ENCODE peak calls at places on chromosomes 6 and 20, in eight cellular contexts. H, B, V, Y, W, G, A and L are unnamed samples. For H3K4me1, the result is how much of the 10 kb centered on the place peaks cover.

GRCh38 chr20:407097-407952 is 774 bp upstream of the RBCK1 start:
- DNase-seq in A (no peak), H (peak), G (peak), Y (peak), W (peak), V (peak), B (peak), L (peak)

GRCh38 chr6:132153221-132153896 is 202.2 kb upstream of the CCN2 start:
- DNase-seq in Y (no peak), A (no peak), H (no peak), G (no peak), V (no peak), W (no peak), B (no peak), L (no peak)

GRCh38 chr6:41679696-41680095 is 41.4 kb downstream of the MDFI start:
- DNase-seq in W (no peak), Y (no peak), H (no peak), V (no peak), B (no peak), A (no peak), G (no peak), L (no peak)

GRCh38 chr6:147192278-147192911 is 11.8 kb upstream of the STXBP5 start:
- DNase-seq in W (peak), A (no peak), G (no peak), H (peak), Y (no peak), B (no peak), V (no peak), L (no peak)

GRCh38 chr6:56004421-56004820 is 129.0 kb upstream of the BMP5 start:
- DNase-seq in G (no peak), H (no peak), B (no peak), W (no peak), Y (no peak), A (no peak), V (no peak), L (no peak)

GRCh38 chr6:124964084-124964763 is 2.0 kb downstream of the RNF217 start:
- DNase-seq in H (no peak), Y (no peak), G (peak), W (peak), V (no peak), B (no peak), A (no peak), L (no peak)

GRCh38 chr6:109472132-109472995 is 10.7 kb downstream of the ZBTB24 start:
- DNase-seq in G (no peak), W (no peak), V (no peak), A (no peak), B (no peak), Y (no peak), H (no peak), L (no peak)

GRCh38 chr20:50189681-50190250 is 864 bp upstream of the CEBPB start:
- DNase-seq in W (peak), G (no peak), Y (no peak), A (peak), H (peak), V (no peak), B (peak), L (peak)

GRCh38 chr6:83051386-83052172 is 14.1 kb downstream of the UBE3D start:
- DNase-seq in A (no peak), W (no peak), Y (no peak), G (peak), H (no peak), V (no peak), B (no peak), L (no peak)

GRCh38 chr6:11525468-11526155 is 11.9 kb upstream of the TMEM170B start:
- DNase-seq in G (no peak), H (no peak), V (no peak), Y (peak), W (no peak), B (no peak), A (no peak), L (peak)

GRCh38 chr6:129940454-129941195 is 77.8 kb upstream of the L3MBTL3 start:
- DNase-seq in G (no peak), A (no peak), B (no peak), W (no peak), H (no peak), Y (no peak), V (no peak), L (no peak)

GRCh38 chr6:1604347-1604990 is 5.2 kb upstream of the FOXC1 start:
- DNase-seq in B (peak), Y (no peak), W (peak), A (no peak), H (peak), G (peak), V (peak), L (peak)

GRCh38 chr6:1312444-1313363 is 806 bp downstream of the FOXQ1 start:
- DNase-seq in Y (no peak), B (no peak), W (no peak), G (no peak), V (peak), A (no peak), H (peak), L (no peak)

GRCh38 chr20:13022401-13023170 is 13.8 kb downstream of the SPTLC3 start:
- DNase-seq in H (no peak), A (no peak), W (no peak), Y (no peak), G (peak), B (no peak), V (no peak), L (no peak)

GRCh38 chr6:15368186-15368585 is 122.3 kb downstream of the JARID2 start:
- DNase-seq in G (no peak), B (no peak), V (no peak), A (no peak), Y (no peak), W (no peak), H (no peak), L (no peak)

GRCh38 chr6:105492706-105493673 is 90.1 kb upstream of the PREP start:
- DNase-seq in G (peak), H (no peak), B (no peak), A (no peak), W (no peak), Y (no peak), V (no peak), L (no peak)

GRCh38 chr6:147972436-147972835 is 370.2 kb upstream of the SASH1 start:
- DNase-seq in V (no peak), A (no peak), W (no peak), B (no peak), Y (no peak), G (no peak), H (no peak), L (no peak)

GRCh38 chr20:62583424-62583920 is 58.8 kb upstream of the SLCO4A1 start:
- DNase-seq in Y (no peak), A (no peak), H (no peak), W (no peak), B (no peak), V (no peak), G (no peak), L (no peak)

GRCh38 chr20:25195962-25196700 is 619 bp downstream of the ENTPD6 start:
- DNase-seq in A (no peak), B (peak), G (no peak), Y (no peak), H (peak), W (peak), V (no peak), L (no peak)

DNA sequence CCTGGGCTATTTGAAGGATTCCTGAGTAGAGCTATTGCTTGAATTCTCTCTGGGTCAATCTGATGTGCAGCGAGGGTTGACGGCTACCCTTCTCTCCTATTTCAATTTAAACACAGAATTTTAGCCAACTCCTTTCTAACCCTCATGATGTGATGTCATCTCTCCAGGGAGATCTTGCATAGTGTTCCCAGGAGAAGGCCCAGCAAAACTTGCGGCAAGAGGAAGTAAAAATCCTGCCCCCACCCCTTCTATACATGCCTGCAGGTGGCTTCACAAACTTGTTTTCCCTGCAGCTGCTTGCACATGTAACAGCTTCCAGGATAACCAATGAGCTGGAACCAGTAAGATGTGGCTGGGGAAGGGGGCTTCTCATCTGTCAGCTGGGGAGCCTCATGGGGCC is 169.4 kb upstream of the CDH4 start:
- DNase-seq in Y (no peak), H (no peak), V (no peak), G (no peak), W (no peak), B (no peak), A (no peak), L (no peak)
- H3K27ac ChIP-seq in Y (no peak), H (no peak), V (no peak), G (no peak), W (no peak), B (no peak), A (no peak), L (no peak)

GRCh38 chr6:137801352-137802088 is 65.5 kb upstream of the TNFAIP3 start:
- DNase-seq in V (no peak), H (no peak), A (no peak), W (no peak), B (no peak), Y (no peak), G (no peak), L (no peak)
- H3K4me1 ChIP-seq in V (under half), H (under half), A (under half), W (half or more), B (under half), Y (under half), G (under half), L (under half)

GRCh38 chr20:5188736-5189135 is 61.9 kb downstream of the CDS2 start:
- DNase-seq in B (no peak), H (no peak), G (no peak), Y (no peak), V (no peak), W (no peak), A (no peak), L (no peak)

GRCh38 chr20:5189917-5190316 is 63.1 kb downstream of the CDS2 start:
- DNase-seq in H (no peak), A (no peak), W (no peak), Y (no peak), G (no peak), V (no peak), B (no peak), L (no peak)

GRCh38 chr20:5190444-5190843 is 63.6 kb downstream of the CDS2 start:
- DNase-seq in A (no peak), H (no peak), W (no peak), G (no peak), B (no peak), Y (no peak), V (no peak), L (no peak)

GRCh38 chr20:5192570-5193431 is 66.0 kb downstream of the CDS2 start:
- DNase-seq in G (no peak), V (no peak), Y (no peak), A (no peak), H (no peak), B (no peak), W (no peak), L (no peak)

GRCh38 chr20:5191829-5192569 is 65.2 kb downstream of the CDS2 start:
- DNase-seq in G (peak), A (no peak), V (peak), W (peak), B (peak), H (peak), Y (no peak), L (no peak)
- TF ChIP-seq CTCF in G (peak), A (peak), V (peak), W (peak), B (peak), H (peak), Y (peak), L (peak)

GRCh38 chr20:57335392-57335791 is 5.8 kb downstream of the SPO11 start:
- DNase-seq in Y (no peak), W (no peak), A (no peak), G (no peak), H (no peak), B (no peak), V (no peak), L (no peak)

GRCh38 chr20:57330998-57331397 is 1.4 kb downstream of the SPO11 start:
- DNase-seq in A (no peak), W (no peak), G (no peak), V (no peak), Y (no peak), B (no peak), H (no peak), L (no peak)

GRCh38 chr20:57329608-57330221 is at the start of gene SPO11:
- DNase-seq in V (peak), A (peak), G (no peak), B (no peak), Y (no peak), W (no peak), H (no peak), L (no peak)

GRCh38 chr20:57327820-57328219 is 1.8 kb upstream of the SPO11 start:
- DNase-seq in G (no peak), A (no peak), B (no peak), Y (no peak), W (no peak), V (no peak), H (no peak), L (no peak)

GRCh38 chr20:57332105-57333089 is 2.8 kb downstream of the SPO11 start:
- DNase-seq in Y (no peak), H (no peak), G (no peak), W (no peak), V (no peak), A (no peak), B (no peak), L (no peak)
- H3K27ac ChIP-seq in Y (no peak), H (no peak), G (no peak), W (no peak), V (no peak), A (no peak), B (no peak), L (no peak)

DNA sequence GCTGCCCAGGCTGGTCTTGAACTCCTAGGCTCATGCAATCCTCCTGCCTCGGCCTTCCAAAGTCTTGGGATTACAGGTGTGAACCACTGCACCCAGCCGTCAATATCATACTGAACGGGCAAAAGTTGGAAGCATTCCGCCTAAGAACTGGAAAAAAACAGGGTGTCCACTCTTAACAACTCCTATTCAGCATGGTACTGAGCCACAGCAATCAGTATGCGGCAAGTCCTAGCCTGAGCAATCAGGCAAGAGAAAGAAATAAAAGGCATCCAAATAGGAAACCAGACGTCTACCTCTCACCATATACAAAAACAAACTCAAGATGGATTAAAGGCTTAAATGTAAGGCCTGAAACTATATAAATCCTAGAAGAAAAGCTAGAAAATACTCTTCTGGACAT is 83.1 kb downstream of the FKBP5 start:
- DNase-seq in Y (no peak), G (no peak), A (no peak), V (no peak), B (no peak), W (no peak), H (no peak), L (no peak)
- H3K4me1 ChIP-seq in Y (under half), G (under half), A (under half), V (under half), B (half or more), W (under half), H (under half), L (half or more)

GRCh38 chr20:33083544-33084340 is 4.3 kb downstream of the BPIFB4 start:
- DNase-seq in B (no peak), W (no peak), H (no peak), A (no peak), V (no peak), Y (no peak), G (no peak), L (no peak)
- TF ChIP-seq CTCF in B (no peak), W (no peak), H (no peak), A (no peak), V (no peak), Y (no peak), G (no peak), L (no peak)

GRCh38 chr20:19760371-19760721 is 2.3 kb downstream of the RIN2 start:
- DNase-seq in A (no peak), W (no peak), H (no peak), V (no peak), Y (no peak), G (no peak), B (no peak), L (no peak)

GRCh38 chr20:19756756-19757486 is 1.1 kb upstream of the RIN2 start:
- DNase-seq in H (no peak), G (no peak), V (no peak), B (peak), A (no peak), Y (no peak), W (no peak), L (no peak)

GRCh38 chr20:19757973-19758887 is at the start of gene RIN2:
- DNase-seq in Y (peak), A (peak), G (peak), B (peak), V (peak), H (peak), W (peak), L (peak)

GRCh38 chr20:19757487-19757972 is 528 bp upstream of the RIN2 start:
- DNase-seq in B (peak), G (peak), Y (peak), W (peak), A (peak), V (peak), H (peak), L (peak)

GRCh38 chr20:19758888-19759331 is 852 bp downstream of the RIN2 start:
- DNase-seq in W (peak), A (no peak), V (peak), G (peak), B (peak), H (peak), Y (peak), L (peak)
- H3K27ac ChIP-seq in W (peak), A (peak), V (no peak), G (no peak), B (peak), H (peak), Y (peak), L (peak)

GRCh38 chr20:38162149-38162548 is 2.9 kb downstream of the TGM2 start:
- DNase-seq in B (no peak), G (peak), H (no peak), Y (no peak), V (no peak), W (no peak), A (no peak), L (no peak)

GRCh38 chr20:38158701-38159325 is 6.3 kb downstream of the TGM2 start:
- DNase-seq in A (no peak), V (no peak), W (no peak), Y (peak), H (no peak), B (no peak), G (peak), L (no peak)

GRCh38 chr20:38161412-38161774 is 3.7 kb downstream of the TGM2 start:
- DNase-seq in B (no peak), V (no peak), G (no peak), Y (no peak), H (no peak), A (peak), W (no peak), L (no peak)

GRCh38 chr20:38159539-38159938 is 5.5 kb downstream of the TGM2 start:
- DNase-seq in V (no peak), Y (no peak), H (no peak), A (no peak), G (peak), W (no peak), B (no peak), L (no peak)

GRCh38 chr20:38159949-38160756 is 4.9 kb downstream of the TGM2 start:
- DNase-seq in W (no peak), A (no peak), H (no peak), B (no peak), V (no peak), Y (no peak), G (peak), L (no peak)
- H3K4me1 ChIP-seq in W (under half), A (under half), H (under half), B (half or more), V (under half), Y (under half), G (half or more), L (under half)

DNA sequence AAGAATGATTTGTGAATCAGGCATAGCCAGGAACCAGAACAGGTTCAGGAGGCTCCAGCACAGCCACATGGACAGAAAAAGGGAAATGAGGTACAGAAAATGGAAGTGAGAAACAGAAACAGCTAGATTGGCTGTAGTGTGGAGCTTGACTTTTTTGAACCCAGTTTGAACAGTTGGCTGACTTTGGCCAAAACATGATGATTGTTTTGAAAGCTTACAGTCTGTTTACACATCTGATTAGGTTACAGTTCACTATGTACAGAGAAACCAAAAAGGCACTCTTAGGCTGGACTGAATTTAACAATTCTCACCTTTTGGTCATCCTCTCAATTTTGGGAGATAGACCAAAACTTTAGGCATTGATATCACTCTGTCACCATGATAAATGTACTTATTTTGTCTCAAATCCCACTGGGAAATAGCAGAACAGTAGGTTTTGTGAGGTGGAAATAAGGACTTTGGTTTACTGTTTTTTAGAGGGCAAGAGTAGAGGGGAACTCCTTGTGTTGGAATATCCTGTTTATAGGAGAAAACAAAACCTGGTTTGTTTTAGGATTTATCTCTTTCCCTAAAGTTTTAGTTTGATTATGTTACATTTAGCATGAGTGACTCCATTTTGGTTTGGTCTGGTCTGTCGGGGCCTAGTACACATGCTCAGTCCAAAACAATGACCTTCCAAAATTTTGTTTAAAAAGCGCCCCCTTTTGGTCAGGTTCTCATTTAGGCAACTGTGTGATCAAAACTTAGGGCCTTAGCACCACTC is 123.1 kb downstream of the OLIG3 start:
- DNase-seq in Y (no peak), A (no peak), H (no peak), G (no peak), B (no peak), W (peak), V (no peak), L (no peak)
- TF ChIP-seq CTCF in Y (no peak), A (no peak), H (no peak), G (no peak), B (no peak), W (peak), V (no peak), L (no peak)